ENCODE peak calls at places on chromosomes 1 and 21, in six cellular contexts. E is endothelial cell of umbilical vein, I is DND-41, U is astrocyte, Z is osteoblast, M is H9. C is an unnamed sample.

GRCh38 chr21:39121600-39122355 is 61.5 kb downstream of the PSMG1 start:
- DNase-seq in M (no peak), Z (no peak), I (peak; percentile 85), U (peak; percentile 49), E (no peak), C (no peak)

GRCh38 chr1:41386190-41386518 is 24.9 kb downstream of the FOXO6 start:
- DNase-seq in I (no peak), M (no peak), E (no peak), U (no peak), Z (no peak), C (no peak)

GRCh38 chr21:25708467-25709065 is 26.1 kb downstream of the ATP5PF start:
- DNase-seq in M (no peak), I (peak; percentile 42), U (peak; percentile 4), E (peak; percentile 56), Z (peak; percentile 49), C (peak; percentile 53)

GRCh38 chr1:10867914-10868598 is 71.6 kb upstream of the CASZ1 start:
- DNase-seq in I (no peak), M (no peak), U (no peak), E (no peak), Z (peak; percentile 66), C (no peak)

GRCh38 chr1:15218287-15219279 is 28.4 kb upstream of the FHAD1 start:
- DNase-seq in E (peak; percentile 98), U (no peak), I (no peak), M (no peak), Z (no peak), C (no peak)

GRCh38 chr1:60681095-60681860 is 401.1 kb upstream of the NFIA start:
- DNase-seq in I (no peak), E (peak; percentile 65), M (no peak), U (no peak), Z (no peak), C (no peak)

GRCh38 chr1:111441573-111442192 is 7.4 kb downstream of the WDR77 start:
- DNase-seq in E (peak; percentile 29), M (peak; percentile 76), I (peak; percentile 67), U (no peak), Z (peak; percentile 34), C (peak; percentile 22)

GRCh38 chr1:50703240-50703639 is 256.8 kb downstream of the FAF1 start:
- DNase-seq in Z (no peak), I (no peak), U (no peak), E (no peak), M (no peak), C (no peak)

GRCh38 chr1:192489748-192490147 is 85.8 kb upstream of the RGS1 start:
- DNase-seq in Z (peak; percentile 83), M (peak; percentile 40), I (peak; percentile 52), U (peak; percentile 97), E (peak; percentile 95), C (peak; percentile 96)
- H3K4me1 ChIP-seq in Z (peaks cover 16% of the 10 kb centered on the region), M (no peaks in the 10 kb centered on the region), I (peaks cover 22% of the 10 kb centered on the region), U (peaks cover 29% of the 10 kb centered on the region), E (peaks cover 4% of the 10 kb centered on the region), C (peaks cover 32% of the 10 kb centered on the region)

GRCh38 chr1:24285231-24285630 is 33.9 kb upstream of the GRHL3 start:
- DNase-seq in Z (no peak), I (no peak), U (no peak), M (no peak), E (no peak), C (no peak)

GRCh38 chr1:24284156-24284471 is 35.0 kb upstream of the GRHL3 start:
- DNase-seq in M (no peak), Z (no peak), E (no peak), I (no peak), U (no peak), C (no peak)

GRCh38 chr1:24283326-24284155 is 35.6 kb upstream of the GRHL3 start:
- DNase-seq in E (peak; percentile 80), U (peak; percentile 83), Z (peak; percentile 65), M (no peak), I (no peak), C (peak; percentile 82)

GRCh38 chr1:24288479-24288878 is 30.7 kb upstream of the GRHL3 start:
- DNase-seq in E (no peak), Z (no peak), I (no peak), U (no peak), M (no peak), C (no peak)

GRCh38 chr1:24286246-24287010 is 32.7 kb upstream of the GRHL3 start:
- DNase-seq in E (no peak), Z (no peak), U (no peak), I (no peak), M (peak; percentile 72), C (no peak)
- H3K4me2 ChIP-seq in E (no peak overlapping the region), Z (no peak overlapping the region), U (no peak overlapping the region), I (no peak overlapping the region), M (no peak overlapping the region), C (no peak overlapping the region)

GRCh38 chr1:23477359-23478144 is 6.4 kb downstream of the ASAP3 start:
- DNase-seq in Z (no peak), E (no peak), U (no peak), M (no peak), I (no peak), C (no peak)
- H3K4me1 ChIP-seq in Z (peaks cover 32% of the 10 kb centered on the region), E (no peaks in the 10 kb centered on the region), U (peaks cover 15% of the 10 kb centered on the region), M (no peaks in the 10 kb centered on the region), I (no peaks in the 10 kb centered on the region), C (peaks cover 31% of the 10 kb centered on the region)

GRCh38 chr1:93751391-93752250 is 70.0 kb upstream of the BCAR3 start:
- DNase-seq in U (no peak), M (no peak), E (no peak), Z (no peak), I (peak; percentile 33), C (peak; percentile 41)
- H3K4me2 ChIP-seq in U (no peak overlapping the region), M (no peak overlapping the region), E (no peak overlapping the region), Z (no peak overlapping the region), I (peak overlapping the region; percentile 14), C (peak overlapping the region; percentile 39)

GRCh38 chr1:2251786-2252185 is 23.7 kb downstream of the SKI start:
- DNase-seq in I (no peak), Z (peak; percentile 80), E (no peak), M (no peak), U (no peak), C (no peak)
- H3K4me1 ChIP-seq in I (peaks cover 17% of the 10 kb centered on the region), Z (peaks cover 11% of the 10 kb centered on the region), E (peaks cover 5% of the 10 kb centered on the region), M (peaks cover 22% of the 10 kb centered on the region), U (peaks cover 30% of the 10 kb centered on the region), C (peaks cover 29% of the 10 kb centered on the region)

DNA sequence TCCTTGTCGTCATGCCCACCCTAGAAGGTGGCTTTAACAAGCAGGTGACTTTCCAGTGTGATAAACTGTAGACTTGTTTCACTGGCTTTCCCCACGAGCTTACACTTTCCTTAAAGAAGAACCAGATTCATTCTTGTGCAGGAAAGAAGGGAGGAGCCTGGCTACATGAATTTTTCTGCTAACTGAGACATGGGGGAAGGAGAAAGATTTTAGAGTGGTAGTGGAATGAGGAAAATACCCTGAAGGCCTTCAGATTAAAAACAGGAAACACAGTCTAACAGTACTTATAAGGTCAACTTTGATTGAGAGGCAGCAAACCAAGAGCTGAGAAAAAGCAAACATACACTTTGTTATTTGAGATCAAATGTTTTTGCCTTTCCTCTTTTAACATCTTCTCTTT is 640.9 kb upstream of the PLXNA2 start:
- DNase-seq in I (no peak), U (no peak), Z (no peak), E (peak; percentile 78), M (no peak), C (no peak)
- H3K4me2 ChIP-seq in I (no peak overlapping the region), U (no peak overlapping the region), Z (no peak overlapping the region), E (no peak overlapping the region), M (no peak overlapping the region), C (no peak overlapping the region)

GRCh38 chr21:35238119-35238518 is 189.0 kb upstream of the RUNX1 start:
- DNase-seq in U (no peak), E (no peak), I (no peak), Z (no peak), M (no peak), C (no peak)
- H3K4me1 ChIP-seq in U (peaks cover 4% of the 10 kb centered on the region), E (no peaks in the 10 kb centered on the region), I (peaks cover 27% of the 10 kb centered on the region), Z (peaks cover 4% of the 10 kb centered on the region), M (no peaks in the 10 kb centered on the region), C (peaks cover 4% of the 10 kb centered on the region)

GRCh38 chr1:202235003-202235660 is 41.5 kb downstream of the LGR6 start:
- DNase-seq in E (no peak), M (no peak), I (no peak), U (no peak), Z (peak; percentile 30), C (no peak)

GRCh38 chr1:202233824-202234223 is 40.2 kb downstream of the LGR6 start:
- DNase-seq in U (no peak), I (no peak), E (no peak), M (no peak), Z (no peak), C (no peak)

GRCh38 chr1:202235856-202236837 is 42.5 kb downstream of the LGR6 start:
- DNase-seq in M (peak; percentile 92), Z (peak; percentile 98), I (peak; percentile 78), U (peak; percentile 96), E (peak; percentile 56), C (peak; percentile 98)

GRCh38 chr1:202233171-202233570 is 39.6 kb downstream of the LGR6 start:
- DNase-seq in U (no peak), E (no peak), Z (no peak), M (no peak), I (no peak), C (no peak)

GRCh38 chr1:202234331-202235002 is 40.9 kb downstream of the LGR6 start:
- DNase-seq in Z (peak; percentile 89), I (no peak), E (no peak), U (peak; percentile 76), M (no peak), C (peak; percentile 31)
- H3K4me2 ChIP-seq in Z (no peak overlapping the region), I (no peak overlapping the region), E (no peak overlapping the region), U (no peak overlapping the region), M (no peak overlapping the region), C (no peak overlapping the region)

GRCh38 chr1:32774950-32775634 is 42.1 kb downstream of the YARS1 start:
- DNase-seq in I (no peak), E (peak; percentile 81), M (no peak), U (peak; percentile 75), Z (no peak), C (peak; percentile 63)

GRCh38 chr1:32773018-32773763 is 44.0 kb downstream of the YARS1 start:
- DNase-seq in Z (peak; percentile 97), I (peak; percentile 76), U (peak; percentile 50), M (peak; percentile 89), E (peak; percentile 66), C (peak; percentile 79)

GRCh38 chr1:32772281-32773017 is 44.7 kb downstream of the YARS1 start:
- DNase-seq in Z (peak; percentile 84), M (no peak), E (no peak), U (no peak), I (no peak), C (no peak)

GRCh38 chr1:32774464-32774808 is 42.7 kb downstream of the YARS1 start:
- DNase-seq in I (no peak), Z (no peak), U (no peak), M (no peak), E (no peak), C (no peak)

GRCh38 chr1:32773764-32774463 is 43.2 kb downstream of the YARS1 start:
- DNase-seq in E (no peak), I (no peak), M (no peak), U (no peak), Z (no peak), C (no peak)
- H3K4me1 ChIP-seq in E (peaks cover 21% of the 10 kb centered on the region), I (no peaks in the 10 kb centered on the region), M (no peaks in the 10 kb centered on the region), U (peaks cover 22% of the 10 kb centered on the region), Z (peaks cover 5% of the 10 kb centered on the region), C (peaks cover 14% of the 10 kb centered on the region)

GRCh38 chr1:160004427-160004826 is 27.4 kb downstream of the PIGM start:
- DNase-seq in Z (no peak), E (no peak), U (no peak), I (no peak), M (no peak), C (no peak)
- H3K4me2 ChIP-seq in Z (no peak overlapping the region), E (no peak overlapping the region), U (no peak overlapping the region), I (no peak overlapping the region), M (no peak overlapping the region), C (no peak overlapping the region)

C was measured in GM23248.